ENCODE peak calls at places on chromosomes 4 and X, in four cellular contexts. K, S, Q and B are unnamed samples.

GRCh38 chr4:177562859-177563258 is 120.6 kb upstream of the AGA start:
- DNase-seq in K (no peak), S (no peak), Q (no peak), B (no peak)

GRCh38 chr4:84091266-84091665 is 407.8 kb downstream of the NKX6-1 start:
- DNase-seq in K (no peak), S (no peak), Q (no peak), B (no peak)

GRCh38 chrX:104108955-104109354 is 3.4 kb upstream of the ZCCHC18 start:
- DNase-seq in K (no peak), S (no peak), Q (no peak), B (no peak)

GRCh38 chr4:76581276-76581675 is 146.2 kb downstream of the SHROOM3 start:
- DNase-seq in K (no peak), S (no peak), Q (no peak), B (no peak)

GRCh38 chr4:125283702-125284279 is 31.0 kb upstream of the FAT4 start:
- DNase-seq in K (no peak), S (peak), Q (peak), B (no peak)

GRCh38 chr4:109211671-109212070 is 90.8 kb downstream of the COL25A1 start:
- DNase-seq in K (no peak), S (no peak), Q (no peak), B (no peak)

GRCh38 chr4:3384771-3385701 is 56.7 kb upstream of the HGFAC start:
- DNase-seq in K (no peak), S (no peak), Q (no peak), B (no peak)

GRCh38 chr4:85209161-85209560 is 242.7 kb upstream of the WDFY3 start:
- DNase-seq in K (no peak), S (no peak), Q (peak), B (no peak)

GRCh38 chr4:184854673-184855072 is 28.9 kb upstream of the ACSL1 start:
- DNase-seq in K (no peak), S (peak), Q (no peak), B (no peak)

GRCh38 chr4:7768736-7769135 is 170.9 kb downstream of the AFAP1 start:
- DNase-seq in K (no peak), S (no peak), Q (no peak), B (no peak)

GRCh38 chr4:73743825-73744602 is 3.6 kb downstream of the CXCL8 start:
- DNase-seq in K (no peak), S (no peak), Q (no peak), B (no peak)

DNA sequence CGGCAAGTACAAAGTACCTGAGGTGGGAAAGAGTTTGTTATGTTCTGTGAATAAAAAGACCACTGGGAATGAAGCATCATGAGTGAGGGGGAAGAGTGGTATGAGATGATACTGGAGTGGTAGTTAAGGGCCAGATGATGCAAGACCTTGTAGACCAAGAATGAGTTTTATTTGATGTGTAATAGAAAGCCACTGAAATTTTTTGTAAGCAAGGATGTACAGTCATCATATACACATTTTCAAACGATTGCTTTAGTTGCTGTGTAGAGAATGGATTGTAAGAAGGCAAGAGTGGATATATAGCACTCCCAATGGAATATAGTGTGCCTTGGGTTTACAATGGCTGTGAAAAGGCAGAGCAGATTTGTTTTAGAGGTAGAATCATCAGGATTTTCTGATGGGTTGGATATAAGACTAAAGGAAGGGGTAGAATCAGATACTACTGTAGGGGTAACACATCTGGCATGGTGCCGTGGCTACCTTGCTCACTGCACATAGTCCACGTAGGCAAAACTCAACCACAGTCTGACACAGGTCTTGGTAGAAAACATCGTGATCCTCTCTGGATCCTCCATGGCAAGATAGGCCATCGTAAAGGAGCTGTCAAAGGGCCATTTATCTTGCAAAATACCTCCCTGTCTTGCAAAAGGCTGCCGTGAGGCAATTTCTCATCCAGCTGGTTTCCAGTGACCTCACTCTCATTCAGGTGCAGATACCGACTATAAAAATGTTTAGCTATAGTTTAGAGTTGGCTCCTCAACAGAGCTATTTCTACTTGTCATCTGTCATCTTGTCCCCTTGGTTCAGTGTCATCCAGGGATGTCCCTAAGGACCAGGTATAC is 14.8 kb downstream of the TIFA start:
- DNase-seq in K (no peak), S (peak), Q (no peak), B (no peak)
- TF ChIP-seq POLR2A in K (no peak), S (no peak), Q (no peak), B (no peak)

GRCh38 chrX:13688384-13688771 is 550 bp upstream of the RAB9A start:
- DNase-seq in K (no peak), S (peak), Q (no peak), B (no peak)

GRCh38 chrX:13690836-13691235 is 1.9 kb downstream of the RAB9A start:
- DNase-seq in K (no peak), S (no peak), Q (no peak), B (no peak)

GRCh38 chrX:13691845-13692334 is 3.0 kb downstream of the RAB9A start:
- DNase-seq in K (no peak), S (no peak), Q (no peak), B (no peak)

GRCh38 chrX:13688772-13689518 is at the start of gene RAB9A:
- DNase-seq in K (peak), S (peak), Q (peak), B (peak)

GRCh38 chrX:13689519-13690211 is 737 bp downstream of the RAB9A start:
- DNase-seq in K (no peak), S (peak), Q (no peak), B (no peak)
- TF ChIP-seq POLR2A in K (no peak), S (no peak), Q (no peak), B (no peak)

GRCh38 chr4:65671402-65671801 is 1.1 kb upstream of the EPHA5 start:
- DNase-seq in K (no peak), S (no peak), Q (no peak), B (no peak)

GRCh38 chr4:65669981-65670330 is 333 bp downstream of the EPHA5 start:
- DNase-seq in K (no peak), S (no peak), Q (no peak), B (no peak)

GRCh38 chr4:65669008-65669971 is 999 bp downstream of the EPHA5 start:
- DNase-seq in K (no peak), S (no peak), Q (no peak), B (no peak)

GRCh38 chr4:65668201-65669007 is 1.9 kb downstream of the EPHA5 start:
- DNase-seq in K (peak), S (no peak), Q (no peak), B (no peak)

DNA sequence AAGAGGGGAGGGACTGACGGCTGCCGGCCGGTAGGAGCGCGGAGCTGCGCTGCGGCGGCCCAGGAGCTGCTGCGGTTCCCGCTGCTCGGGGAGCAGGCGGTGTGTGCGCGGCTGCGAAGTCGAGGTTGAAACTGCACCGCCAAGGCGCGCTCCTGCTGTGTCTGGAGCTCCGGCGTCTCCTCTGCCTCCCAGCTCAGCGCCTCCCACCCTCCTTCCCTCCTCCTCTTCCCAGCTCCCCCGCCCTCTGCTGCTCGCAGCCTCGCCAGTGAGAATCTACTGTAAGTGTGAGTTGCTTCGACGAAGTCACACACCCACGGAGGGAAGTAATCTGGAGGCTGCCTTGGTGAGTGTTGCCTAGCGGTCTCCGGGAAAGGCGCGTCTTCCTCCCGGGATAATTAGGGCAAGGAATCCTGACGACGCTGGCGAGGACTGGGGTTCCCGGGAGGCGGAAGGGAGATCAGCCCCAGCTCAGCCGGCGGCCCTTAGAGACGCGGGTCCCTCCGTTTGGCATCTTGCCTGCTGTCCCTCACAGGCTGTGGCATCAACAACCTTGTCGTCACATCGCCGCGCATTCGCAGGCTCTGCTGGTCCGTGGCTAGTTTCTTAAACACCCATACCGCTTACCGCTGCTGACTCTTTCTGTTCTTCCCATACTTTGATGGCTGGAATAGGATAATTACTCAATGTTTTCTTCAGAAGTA is at the start of gene EPHA5:
- DNase-seq in K (peak), S (no peak), Q (no peak), B (no peak)
- TF ChIP-seq POLR2A in K (no peak), S (no peak), Q (no peak), B (no peak)

DNA sequence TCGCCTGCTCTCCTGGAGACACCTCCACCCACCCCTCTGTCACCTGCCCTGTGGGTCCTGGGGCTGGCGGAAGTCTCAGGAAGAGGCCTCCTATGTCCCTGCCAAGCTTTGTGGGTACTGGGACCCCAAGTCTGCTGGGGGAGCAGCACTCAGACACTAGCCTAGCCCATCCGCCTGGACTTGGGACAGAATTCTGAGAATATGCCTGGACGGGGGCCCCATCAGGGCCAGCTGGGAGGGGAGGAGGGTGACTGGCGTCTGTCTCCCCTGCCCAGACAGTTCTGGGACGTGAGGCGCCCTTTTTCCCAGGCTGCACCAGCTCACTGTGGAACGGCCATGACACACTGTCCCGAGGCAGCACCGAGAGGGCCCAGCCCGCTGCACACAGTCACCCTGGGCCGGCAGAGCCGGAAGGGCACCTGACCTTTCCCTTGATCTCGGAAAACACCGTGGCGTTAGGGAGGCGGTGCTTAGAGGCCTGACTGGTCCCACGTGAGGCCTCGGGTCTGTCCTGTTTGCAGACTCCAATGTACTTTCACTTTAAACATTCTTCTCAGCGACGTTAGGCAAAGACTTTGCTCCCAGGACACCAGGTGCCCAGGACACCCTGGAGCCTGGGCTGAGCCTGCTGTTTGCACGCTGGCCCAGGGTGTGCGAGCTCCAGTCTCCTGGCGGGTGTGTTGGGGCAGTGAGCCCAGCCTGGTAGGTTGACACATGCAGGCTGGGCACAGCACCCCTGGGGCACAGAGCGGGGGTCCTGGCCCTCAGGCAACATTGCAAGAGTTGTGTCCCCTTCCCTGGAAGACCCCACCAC is 700 bp downstream of the SLC26A1 start:
- DNase-seq in K (peak), S (no peak), Q (no peak), B (no peak)
- TF ChIP-seq POLR2A in K (peak), S (no peak), Q (no peak), B (peak)

GRCh38 chrX:41333744-41333993 is 293 bp upstream of the DDX3X start:
- DNase-seq in K (peak), S (peak), Q (peak), B (peak)

GRCh38 chrX:41333994-41334865 is at the start of gene DDX3X:
- DNase-seq in K (peak), S (peak), Q (peak), B (peak)

GRCh38 chrX:41332408-41332987 is 1.5 kb upstream of the DDX3X start:
- DNase-seq in K (no peak), S (peak), Q (no peak), B (no peak)

GRCh38 chrX:41332005-41332404 is 2.0 kb upstream of the DDX3X start:
- DNase-seq in K (no peak), S (no peak), Q (no peak), B (no peak)

GRCh38 chrX:41332988-41333743 is 796 bp upstream of the DDX3X start:
- DNase-seq in K (peak), S (peak), Q (peak), B (peak)
- TF ChIP-seq POLR2A in K (peak), S (peak), Q (no peak), B (no peak)

GRCh38 chrX:38327775-38328081 is 419 bp upstream of the RPGR start:
- DNase-seq in K (no peak), S (no peak), Q (no peak), B (no peak)

GRCh38 chrX:38326086-38326485 is 1.2 kb downstream of the RPGR start:
- DNase-seq in K (no peak), S (no peak), Q (no peak), B (no peak)

GRCh38 chrX:38332505-38332904 is 5.2 kb upstream of the RPGR start:
- DNase-seq in K (no peak), S (no peak), Q (no peak), B (no peak)

DNA sequence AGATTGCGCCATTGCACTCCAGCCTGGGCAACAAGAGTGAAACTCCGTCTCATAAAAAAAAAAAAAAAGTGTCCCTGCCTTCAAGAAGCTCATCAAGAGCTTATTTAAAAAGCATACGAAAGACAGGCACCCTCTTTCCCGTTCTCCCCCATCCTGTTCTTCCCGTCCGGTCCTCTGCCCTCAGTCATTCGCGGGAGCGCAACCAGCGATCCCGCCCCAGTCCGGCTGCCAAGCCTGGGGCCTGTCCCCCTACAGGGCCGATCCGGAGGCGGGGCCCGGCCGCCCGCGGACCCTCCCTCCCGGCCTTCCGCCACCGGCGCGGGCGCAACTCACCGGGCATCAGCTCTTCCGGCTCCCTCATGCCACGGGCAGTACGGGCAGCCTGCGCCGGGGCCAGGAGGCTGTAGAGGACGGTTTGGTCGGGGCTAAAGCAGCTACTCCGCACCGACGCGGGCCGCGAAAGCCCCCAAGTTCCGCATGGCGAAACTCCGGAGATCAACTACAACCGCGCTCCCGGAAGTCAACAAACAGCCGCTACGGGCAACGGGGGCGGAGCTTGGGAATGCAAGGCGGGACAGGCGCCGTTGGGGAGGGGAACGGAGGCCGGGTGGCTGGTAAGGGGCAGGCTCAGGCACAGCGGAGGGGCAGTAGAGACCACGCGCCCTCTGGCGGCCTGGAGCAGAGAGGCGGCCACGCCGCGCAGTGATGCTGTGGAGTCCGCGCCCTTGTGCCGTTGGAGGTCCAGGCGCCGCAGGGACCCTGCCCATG is at the start of gene RPGR:
- DNase-seq in K (peak), S (peak), Q (peak), B (peak)
- TF ChIP-seq POLR2A in K (no peak), S (peak), Q (no peak), B (no peak)

GRCh38 chrX:129965166-129965565 is 17.3 kb upstream of the BCORL1 start:
- DNase-seq in K (no peak), S (no peak), Q (no peak), B (no peak)
- TF ChIP-seq POLR2A in K (no peak), S (no peak), Q (no peak), B (no peak)

DNA sequence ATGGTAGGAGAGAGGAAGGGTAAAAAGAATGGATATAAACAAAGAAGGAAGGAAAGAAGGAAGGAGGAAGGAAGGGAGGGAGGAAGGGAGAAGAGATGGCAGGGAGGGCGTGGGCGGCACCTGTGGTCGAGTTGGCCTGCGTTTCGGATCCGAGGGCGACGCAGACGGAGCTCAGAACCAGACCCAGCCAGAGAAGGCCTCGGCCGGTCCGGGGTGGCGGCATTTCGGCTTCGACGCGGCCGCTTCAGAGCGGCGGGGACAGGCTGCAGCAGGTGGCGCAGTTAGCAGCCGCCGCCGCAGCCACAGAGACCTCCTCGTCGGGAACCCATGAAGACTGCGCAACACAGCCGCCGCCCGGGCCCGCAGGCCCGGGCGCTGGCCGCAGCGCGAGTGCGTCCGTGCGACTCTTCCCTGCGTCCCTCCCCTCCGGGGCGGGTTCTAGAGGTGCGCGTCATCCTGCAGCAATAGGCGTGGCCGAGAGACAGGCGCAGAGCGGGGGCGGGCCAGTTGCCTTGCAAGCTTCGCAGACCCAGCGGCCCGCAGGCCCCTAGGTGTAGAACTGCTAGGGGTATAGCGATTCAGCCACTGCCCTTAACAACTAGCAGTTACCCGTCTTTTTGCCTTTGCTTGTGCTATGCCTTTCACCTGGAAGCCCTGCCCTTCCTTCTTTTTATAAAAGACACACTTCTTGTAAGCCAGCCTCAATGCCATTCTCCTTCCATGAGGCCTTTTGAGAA is at the start of gene IDS:
- DNase-seq in K (peak), S (peak), Q (peak), B (peak)
- TF ChIP-seq POLR2A in K (peak), S (peak), Q (peak), B (peak)

GRCh38 chrX:119943185-119943988 is at the start of gene NKAP:
- DNase-seq in K (peak), S (peak), Q (peak), B (peak)
- TF ChIP-seq POLR2A in K (no peak), S (peak), Q (peak), B (peak)